ENCODE peak calls at places on chromosomes 2 and 18, in four cellular contexts. G, U, N and I are unnamed samples.

GRCh38 chr2:190695739-190696138 is 46.9 kb downstream of the NAB1 start:
- DNase-seq in G (peak; percentile 34), U (no peak), N (no peak), I (no peak)

GRCh38 chr18:13243363-13243762 is 24.8 kb downstream of the LDLRAD4 start:
- DNase-seq in G (no peak), U (no peak), N (no peak), I (no peak)

GRCh38 chr2:224749136-224749535 is 33.0 kb upstream of the CCDC195 start:
- DNase-seq in G (no peak), U (no peak), N (no peak), I (no peak)

GRCh38 chr2:54845514-54845913 is 122.1 kb downstream of the EML6 start:
- DNase-seq in G (no peak), U (peak; percentile 30), N (no peak), I (no peak)

GRCh38 chr2:96157649-96158553 is 12.7 kb upstream of the DUSP2 start:
- DNase-seq in G (peak; percentile 86), U (peak; percentile 52), N (peak; percentile 56), I (peak; percentile 47)

GRCh38 chr2:127637725-127638252 is 8.2 kb upstream of the GPR17 start:
- DNase-seq in G (no peak), U (peak; percentile 62), N (no peak), I (no peak)

GRCh38 chr18:47247036-47247832 is 4.2 kb downstream of the SKOR2 start:
- DNase-seq in G (no peak), U (no peak), N (no peak), I (no peak)

GRCh38 chr2:176129013-176129796 is at the start of gene HOXD8:
- DNase-seq in G (no peak), U (no peak), N (no peak), I (no peak)

GRCh38 chr2:177914247-177914646 is 158.3 kb downstream of the PDE11A start:
- DNase-seq in G (no peak), U (no peak), N (no peak), I (no peak)

GRCh38 chr2:16273111-16273510 is 332.8 kb downstream of the MYCN start:
- DNase-seq in G (no peak), U (no peak), N (no peak), I (no peak)

GRCh38 chr2:207225773-207226172 is 60.0 kb upstream of the KLF7 start:
- DNase-seq in G (no peak), U (no peak), N (no peak), I (no peak)

GRCh38 chr2:42359304-42359749 is 1.7 kb downstream of the COX7A2L start:
- DNase-seq in G (no peak), U (peak; percentile 35), N (no peak), I (no peak)
- H3K4me3 ChIP-seq in G (peak overlapping the region; percentile 83), U (peak overlapping the region; percentile 100), N (peak overlapping the region; percentile 93), I (peak overlapping the region; percentile 75)

GRCh38 chr2:15043336-15044058 is 411.0 kb downstream of the LRATD1 start:
- DNase-seq in G (no peak), U (no peak), N (no peak), I (no peak)

GRCh38 chr2:15050483-15050882 is 418.0 kb downstream of the LRATD1 start:
- DNase-seq in G (no peak), U (no peak), N (no peak), I (no peak)

GRCh38 chr2:15049096-15049993 is 416.8 kb downstream of the LRATD1 start:
- DNase-seq in G (no peak), U (no peak), N (no peak), I (no peak)

GRCh38 chr2:15048000-15048399 is 415.5 kb downstream of the LRATD1 start:
- DNase-seq in G (no peak), U (no peak), N (no peak), I (no peak)

DNA sequence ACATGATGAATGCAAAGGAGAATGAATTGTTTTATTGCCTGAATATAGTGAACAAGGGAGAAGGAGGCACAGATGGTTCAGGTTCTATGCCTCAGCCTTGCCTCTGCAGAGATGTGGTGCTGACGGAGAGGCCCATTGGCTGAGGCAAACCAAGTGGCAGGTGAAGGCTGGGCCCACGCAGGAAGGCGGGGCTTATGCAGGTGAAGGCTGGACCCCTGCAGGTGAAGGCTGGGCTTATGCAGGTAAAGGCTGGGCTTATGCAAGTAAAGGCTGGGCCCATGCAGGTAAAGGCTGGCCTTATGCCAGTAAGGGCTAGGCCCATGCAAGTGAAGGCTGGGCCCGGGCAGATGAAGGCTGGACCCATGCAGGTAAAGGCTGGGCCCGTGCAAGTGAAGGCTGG is 414.7 kb downstream of the LRATD1 start:
- DNase-seq in G (no peak), U (no peak), N (no peak), I (no peak)
- H3K4me3 ChIP-seq in G (no peak overlapping the region), U (no peak overlapping the region), N (no peak overlapping the region), I (no peak overlapping the region)

DNA sequence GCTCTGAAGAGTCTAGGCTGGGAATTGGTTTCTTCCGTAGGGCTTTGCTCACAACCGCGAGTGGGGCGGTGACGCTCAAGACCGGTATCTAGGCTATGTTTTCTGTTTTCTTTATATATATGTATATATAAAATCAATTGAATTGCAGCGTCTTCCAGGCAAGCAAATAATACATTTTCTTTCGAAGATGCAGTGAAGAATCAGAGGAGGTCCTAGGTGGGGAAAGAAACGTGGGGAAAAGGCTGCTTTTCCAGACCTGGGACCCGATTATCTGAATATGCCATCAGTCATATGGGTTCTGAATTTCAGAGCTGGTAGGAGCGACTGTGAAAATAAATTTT is 714 bp upstream of the SCN9A start:
- DNase-seq in G (no peak), U (no peak), N (no peak), I (no peak)
- H3K4me3 ChIP-seq in G (no peak overlapping the region), U (peak overlapping the region; percentile 72), N (no peak overlapping the region), I (peak overlapping the region; percentile 34)

GRCh38 chr2:26298286-26298637 is 47.7 kb upstream of the SELENOI start:
- DNase-seq in G (no peak), U (no peak), N (no peak), I (no peak)
- H3K4me3 ChIP-seq in G (no peak overlapping the region), U (peak overlapping the region; percentile 57), N (no peak overlapping the region), I (peak overlapping the region; percentile 18)

DNA sequence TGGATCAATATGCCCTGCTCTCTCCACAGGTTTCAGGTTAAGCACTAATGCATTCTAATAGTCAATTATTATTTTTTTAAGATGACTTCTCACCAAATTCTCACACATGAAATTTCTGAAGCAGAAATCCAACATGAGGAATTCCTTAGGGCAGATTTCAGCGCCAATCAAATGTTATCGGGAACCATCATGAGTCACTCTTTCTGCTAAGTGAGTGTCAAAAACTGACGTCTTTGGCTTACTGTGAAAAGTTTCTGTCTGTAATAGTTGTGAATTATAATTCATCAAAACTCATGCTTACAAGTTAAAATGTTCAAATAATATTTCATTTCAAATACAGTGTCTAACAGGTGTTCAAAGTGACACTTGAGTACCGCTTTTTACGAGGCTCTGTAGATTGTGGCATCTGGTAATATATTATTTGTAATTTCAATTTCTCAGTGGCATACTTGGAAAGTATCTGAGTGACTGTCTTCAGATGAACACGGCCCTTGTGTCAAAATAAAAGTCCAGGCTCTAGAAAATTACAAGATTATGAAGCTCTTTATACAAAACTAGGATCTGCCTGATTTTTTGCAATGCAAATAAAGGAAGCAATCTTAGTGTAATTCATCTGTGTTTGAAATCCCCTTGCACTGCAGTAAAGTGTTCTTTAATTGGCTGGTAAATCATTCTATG is 1038.7 kb downstream of the SOCS6 start:
- DNase-seq in G (no peak), U (peak; percentile 5), N (no peak), I (no peak)
- H3K4me3 ChIP-seq in G (no peak overlapping the region), U (no peak overlapping the region), N (no peak overlapping the region), I (no peak overlapping the region)

GRCh38 chr2:144570566-144570965 is 50.6 kb upstream of the ZEB2 start:
- DNase-seq in G (no peak), U (no peak), N (no peak), I (no peak)

GRCh38 chr2:144572977-144573376 is 53.1 kb upstream of the ZEB2 start:
- DNase-seq in G (peak; percentile 24), U (no peak), N (no peak), I (no peak)

GRCh38 chr2:144571770-144572169 is 51.9 kb upstream of the ZEB2 start:
- DNase-seq in G (no peak), U (no peak), N (no peak), I (no peak)

GRCh38 chr2:144567745-144568144 is 47.8 kb upstream of the ZEB2 start:
- DNase-seq in G (no peak), U (no peak), N (no peak), I (no peak)
- H3K4me3 ChIP-seq in G (no peak overlapping the region), U (no peak overlapping the region), N (no peak overlapping the region), I (no peak overlapping the region)

GRCh38 chr18:9876867-9877654 is 8.7 kb upstream of the TXNDC2 start:
- DNase-seq in G (no peak), U (peak; percentile 94), N (no peak), I (no peak)
- H3K4me3 ChIP-seq in G (no peak overlapping the region), U (peak overlapping the region; percentile 51), N (no peak overlapping the region), I (no peak overlapping the region)